ENCODE peak calls at places on chromosome 19, in seven cellular contexts. C is psoas muscle; J is A549; H is H9; K is epithelial cell of esophagus; L is CD4-positive, alpha-beta T cell; Q is heart right ventricle. A is an unnamed sample.

GRCh38 chr19:2577722-2578335 is 101.9 kb downstream of the GADD45B start:
- DNase-seq in C (no peak), J (no peak), H (no peak), K (no peak), L (no peak), Q (no peak), A (no peak)

GRCh38 chr19:7795555-7796161 is 32.6 kb downstream of the CLEC4M start:
- DNase-seq in C (no peak), J (no peak), H (no peak), K (no peak), L (no peak), Q (no peak), A (no peak)

GRCh38 chr19:35995655-35995993 is 636 bp downstream of the SDHAF1 start:
- DNase-seq in C (peak), J (peak), H (peak), K (peak), L (no peak), Q (peak), A (no peak)

GRCh38 chr19:42184401-42184861 is 33.0 kb downstream of the DEDD2 start:
- DNase-seq in C (peak), J (peak), H (peak), K (peak), L (peak), Q (peak), A (peak)

GRCh38 chr19:362683-363082 is 18.1 kb upstream of the MIER2 start:
- DNase-seq in C (no peak), J (no peak), H (no peak), K (no peak), L (no peak), Q (no peak), A (no peak)

GRCh38 chr19:17327654-17328516 is 6.8 kb downstream of the ANO8 start:
- DNase-seq in C (no peak), J (no peak), H (peak), K (peak), L (peak), Q (no peak), A (peak)

GRCh38 chr19:461664-462551 is 1.1 kb upstream of the SHC2 start:
- DNase-seq in C (no peak), J (no peak), H (peak), K (no peak), L (no peak), Q (no peak), A (no peak)

GRCh38 chr19:42032428-42032827 is 37.6 kb downstream of the GRIK5 start:
- DNase-seq in C (no peak), J (no peak), H (peak), K (no peak), L (no peak), Q (no peak), A (no peak)

GRCh38 chr19:55526216-55527196 is 10.4 kb downstream of the SBK2 start:
- DNase-seq in C (peak), J (peak), H (no peak), K (peak), L (no peak), Q (peak), A (no peak)

GRCh38 chr19:28785961-28786360 is 427.0 kb downstream of the UQCRFS1 start:
- DNase-seq in C (no peak), J (no peak), H (peak), K (no peak), L (no peak), Q (no peak), A (no peak)

GRCh38 chr19:15534957-15535864 is 26.9 kb downstream of the CYP4F22 start:
- DNase-seq in C (no peak), J (no peak), H (no peak), K (no peak), L (no peak), Q (no peak), A (no peak)

GRCh38 chr19:38849746-38850230 is at the start of gene HNRNPL:
- DNase-seq in C (peak), J (no peak), H (no peak), K (no peak), L (peak), Q (no peak), A (peak)

GRCh38 chr19:38559428-38560401 is 58.0 kb downstream of the MAP4K1 start:
- DNase-seq in C (no peak), J (no peak), H (no peak), K (peak), L (no peak), Q (no peak), A (no peak)

GRCh38 chr19:35247526-35248309 is 1.1 kb upstream of the LSR start:
- DNase-seq in C (peak), J (peak), H (peak), K (peak), L (peak), Q (peak), A (peak)

GRCh38 chr19:3094638-3095374 is 644 bp downstream of the GNA11 start:
- DNase-seq in C (no peak), J (no peak), H (no peak), K (peak), L (no peak), Q (no peak), A (peak)

GRCh38 chr19:46863818-46864629 is 3.2 kb downstream of the ARHGAP35 start:
- DNase-seq in C (no peak), J (no peak), H (peak), K (peak), L (no peak), Q (no peak), A (no peak)

GRCh38 chr19:55027472-55028337 is 10.4 kb downstream of the GP6 start:
- DNase-seq in C (no peak), J (no peak), H (no peak), K (no peak), L (no peak), Q (no peak), A (no peak)

GRCh38 chr19:2464389-2464788 is 7.6 kb upstream of the LMNB2 start:
- DNase-seq in C (no peak), J (no peak), H (no peak), K (no peak), L (no peak), Q (no peak), A (no peak)

GRCh38 chr19:41995959-41996797 is 2.1 kb upstream of the ATP1A3 start:
- DNase-seq in C (no peak), J (peak), H (peak), K (no peak), L (no peak), Q (no peak), A (no peak)

GRCh38 chr19:1538978-1539377 is 15.1 kb downstream of the PLK5 start:
- DNase-seq in C (no peak), J (no peak), H (no peak), K (no peak), L (no peak), Q (no peak), A (no peak)

GRCh38 chr19:48868196-48868886 is at the start of gene PLEKHA4:
- DNase-seq in C (peak), J (no peak), H (peak), K (no peak), L (no peak), Q (peak), A (no peak)

GRCh38 chr19:10464456-10464855 is 38.7 kb downstream of the KEAP1 start:
- DNase-seq in C (no peak), J (no peak), H (no peak), K (no peak), L (no peak), Q (no peak), A (no peak)

GRCh38 chr19:41872775-41873647 is 4.1 kb upstream of the CD79A start:
- DNase-seq in C (peak), J (peak), H (peak), K (peak), L (peak), Q (peak), A (peak)

GRCh38 chr19:45638930-45639729 is at the start of gene EML2:
- DNase-seq in C (peak), J (peak), H (peak), K (peak), L (peak), Q (no peak), A (peak)

GRCh38 chr19:17073869-17074627 is 1.2 kb downstream of the HAUS8 start:
- DNase-seq in C (no peak), J (no peak), H (peak), K (no peak), L (no peak), Q (no peak), A (peak)

GRCh38 chr19:1864480-1865171 is 1.2 kb upstream of the KLF16 start:
- DNase-seq in C (peak), J (no peak), H (peak), K (peak), L (no peak), Q (peak), A (peak)

GRCh38 chr19:11191273-11191755 is 6.0 kb downstream of the KANK2 start:
- DNase-seq in C (peak), J (peak), H (no peak), K (no peak), L (no peak), Q (peak), A (no peak)

GRCh38 chr19:18279516-18280246 is 1.7 kb downstream of the JUND start:
- DNase-seq in C (peak), J (peak), H (peak), K (peak), L (peak), Q (peak), A (peak)

GRCh38 chr19:37317403-37318209 is 53.3 kb upstream of the ZNF527 start:
- DNase-seq in C (peak), J (peak), H (peak), K (peak), L (peak), Q (peak), A (peak)
- TF ChIP-seq CTCF in C (peak), J (peak), H (peak), K (peak), L (peak), Q (no peak), A (no peak)

GRCh38 chr19:43664008-43664407 is 6.0 kb downstream of the PLAUR start:
- DNase-seq in C (no peak), J (no peak), H (no peak), K (no peak), L (peak), Q (peak), A (no peak)

GRCh38 chr19:43667524-43668405 is 2.2 kb downstream of the PLAUR start:
- DNase-seq in C (peak), J (no peak), H (no peak), K (no peak), L (no peak), Q (no peak), A (no peak)

GRCh38 chr19:43658001-43658400 is 12.0 kb downstream of the PLAUR start:
- DNase-seq in C (no peak), J (no peak), H (no peak), K (no peak), L (no peak), Q (no peak), A (no peak)

GRCh38 chr19:43660301-43660700 is 9.7 kb downstream of the PLAUR start:
- DNase-seq in C (no peak), J (no peak), H (no peak), K (no peak), L (no peak), Q (no peak), A (no peak)

DNA sequence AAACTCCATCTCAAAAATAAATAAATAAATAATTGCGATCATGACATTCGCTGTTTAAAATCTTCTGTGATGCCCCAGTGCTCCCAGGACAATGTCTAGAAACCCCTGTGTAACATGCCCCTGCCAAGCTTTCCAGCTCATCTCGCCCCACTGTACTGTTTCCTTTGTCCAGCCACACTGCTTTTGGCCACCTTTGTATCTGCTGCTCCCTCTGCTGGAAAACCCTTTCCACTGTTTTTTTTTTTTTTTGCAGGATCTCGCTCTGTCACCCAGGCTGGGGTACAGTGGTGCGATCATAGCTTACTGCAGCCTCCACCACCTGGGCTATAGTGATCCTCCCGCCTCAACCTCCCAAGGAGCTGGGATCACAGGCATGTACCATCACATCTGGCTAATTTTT is 7.5 kb downstream of the PLAUR start:
- DNase-seq in C (no peak), J (no peak), H (peak), K (no peak), L (no peak), Q (no peak), A (no peak)
- TF ChIP-seq CTCF in C (no peak), J (peak), H (peak), K (peak), L (no peak), Q (no peak), A (no peak)

GRCh38 chr19:51564791-51565190 is 6.3 kb upstream of the ZNF175 start:
- DNase-seq in C (no peak), J (no peak), H (peak), K (no peak), L (no peak), Q (no peak), A (no peak)
- TF ChIP-seq CTCF in C (no peak), J (no peak), H (peak), K (no peak), L (no peak), Q (no peak), A (no peak)

DNA sequence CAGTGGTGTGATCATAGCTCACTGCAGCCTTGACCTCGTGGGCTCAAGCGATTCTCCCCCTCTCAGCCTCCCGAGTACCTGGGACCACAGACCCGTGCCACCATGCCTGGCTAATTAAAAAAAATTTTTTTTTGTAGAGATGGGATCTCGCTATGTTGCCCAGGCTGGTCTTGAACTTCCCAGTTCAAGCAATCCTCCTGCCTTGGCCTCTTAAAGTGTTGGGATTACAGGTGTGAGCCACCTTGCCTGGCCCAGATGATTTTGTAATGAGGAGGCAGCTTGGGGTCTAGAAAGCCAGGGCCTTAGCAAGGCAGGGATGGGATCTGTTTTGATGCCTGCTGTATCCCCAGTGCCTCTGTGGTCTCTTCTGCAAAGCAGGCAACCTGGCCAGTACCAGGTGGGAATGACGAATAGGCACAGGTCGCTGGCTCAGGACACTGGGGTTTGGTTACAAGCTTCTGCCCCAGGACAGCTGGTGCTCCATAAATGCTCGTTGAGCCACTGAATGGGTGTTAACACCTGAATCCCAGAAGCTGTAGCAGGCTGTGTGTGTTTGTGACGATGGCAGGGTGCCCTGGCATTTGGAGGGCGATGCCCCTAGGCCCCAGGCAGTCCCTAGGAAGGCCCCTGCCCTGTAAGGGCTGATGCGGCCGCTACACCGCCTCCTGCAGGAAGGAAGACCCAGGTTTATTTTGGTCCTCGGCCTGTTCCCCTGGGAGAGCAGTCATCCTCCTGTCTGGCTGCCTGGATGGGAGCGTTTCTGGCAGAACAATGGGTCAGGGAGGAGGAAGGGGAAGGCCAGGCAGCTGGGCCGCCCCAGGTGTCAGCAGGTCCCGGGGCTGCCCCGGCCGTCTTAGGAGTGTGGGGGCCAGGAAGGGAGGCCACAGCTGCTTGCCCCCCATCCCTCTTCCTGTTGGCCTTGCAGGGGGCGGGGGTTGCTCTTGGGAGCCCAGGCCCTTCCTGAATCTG is 8.6 kb downstream of the TNFAIP8L1 start:
- DNase-seq in C (peak), J (no peak), H (peak), K (no peak), L (no peak), Q (peak), A (no peak)
- TF ChIP-seq CTCF in C (no peak), J (no peak), H (peak), K (no peak), L (no peak), Q (peak), A (no peak)

GRCh38 chr19:13366529-13367143 is 139.6 kb downstream of the CACNA1A start:
- DNase-seq in C (no peak), J (peak), H (peak), K (peak), L (no peak), Q (no peak), A (no peak)
- TF ChIP-seq CTCF in C (no peak), J (peak), H (peak), K (peak), L (no peak), Q (no peak), A (no peak)

A was measured in activated B cell treated with CpG ODN at 0.5 μM for 24 hours.